ENCODE peak calls at places on chromosomes 7 and 10, in five cellular contexts. One of them, this sample, is unnamed.

GRCh38 chr10:119525116-119525515 is 17.4 kb downstream of the RGS10 start:
- DNase-seq in upper lobe of right lung: no peak
- DNase-seq in HCT116: no peak
- DNase-seq in WERI-Rb-1: no peak
- DNase-seq in CD4-positive, alpha-beta T cell: no peak
- DNase-seq in this sample: no peak

GRCh38 chr10:122113161-122113944 is 124.4 kb downstream of the TACC2 start:
- DNase-seq in upper lobe of right lung: peak
- DNase-seq in HCT116: peak
- DNase-seq in WERI-Rb-1: peak
- DNase-seq in CD4-positive, alpha-beta T cell: no peak
- DNase-seq in this sample: peak

GRCh38 chr10:133359972-133360610 is 2.3 kb upstream of the FUOM start:
- DNase-seq in upper lobe of right lung: no peak
- DNase-seq in HCT116: no peak
- DNase-seq in WERI-Rb-1: no peak
- DNase-seq in CD4-positive, alpha-beta T cell: no peak
- DNase-seq in this sample: no peak

GRCh38 chr7:122595885-122596284 is 103.0 kb downstream of the RNF133 start:
- DNase-seq in upper lobe of right lung: no peak
- DNase-seq in HCT116: no peak
- DNase-seq in WERI-Rb-1: no peak
- DNase-seq in CD4-positive, alpha-beta T cell: no peak
- DNase-seq in this sample: no peak

GRCh38 chr10:31142026-31142425 is 110.4 kb upstream of the ZNF438 start:
- DNase-seq in upper lobe of right lung: no peak
- DNase-seq in HCT116: no peak
- DNase-seq in WERI-Rb-1: peak
- DNase-seq in CD4-positive, alpha-beta T cell: no peak
- DNase-seq in this sample: no peak

GRCh38 chr7:91193141-91193540 is 71.1 kb upstream of the FZD1 start:
- DNase-seq in upper lobe of right lung: no peak
- DNase-seq in HCT116: no peak
- DNase-seq in WERI-Rb-1: no peak
- DNase-seq in CD4-positive, alpha-beta T cell: no peak
- DNase-seq in this sample: no peak

GRCh38 chr7:18715988-18716387 is 220.4 kb downstream of the HDAC9 start:
- DNase-seq in upper lobe of right lung: no peak
- DNase-seq in HCT116: no peak
- DNase-seq in WERI-Rb-1: no peak
- DNase-seq in CD4-positive, alpha-beta T cell: no peak
- DNase-seq in this sample: no peak

GRCh38 chr10:132688580-132689420 is 97.1 kb downstream of the NKX6-2 start:
- DNase-seq in upper lobe of right lung: peak
- DNase-seq in HCT116: no peak
- DNase-seq in WERI-Rb-1: no peak
- DNase-seq in CD4-positive, alpha-beta T cell: no peak
- DNase-seq in this sample: peak

GRCh38 chr7:97027427-97028234 is 3.0 kb upstream of the DLX5 start:
- DNase-seq in upper lobe of right lung: peak
- DNase-seq in HCT116: peak
- DNase-seq in WERI-Rb-1: peak
- DNase-seq in CD4-positive, alpha-beta T cell: peak
- DNase-seq in this sample: peak

GRCh38 chr10:62426600-62426999 is 52.4 kb downstream of the ZNF365 start:
- DNase-seq in upper lobe of right lung: no peak
- DNase-seq in HCT116: peak
- DNase-seq in WERI-Rb-1: no peak
- DNase-seq in CD4-positive, alpha-beta T cell: no peak
- DNase-seq in this sample: no peak

GRCh38 chr10:62426086-62426485 is 51.9 kb downstream of the ZNF365 start:
- DNase-seq in upper lobe of right lung: no peak
- DNase-seq in HCT116: peak
- DNase-seq in WERI-Rb-1: no peak
- DNase-seq in CD4-positive, alpha-beta T cell: no peak
- DNase-seq in this sample: no peak

GRCh38 chr10:62424026-62424425 is 49.9 kb downstream of the ZNF365 start:
- DNase-seq in upper lobe of right lung: no peak
- DNase-seq in HCT116: no peak
- DNase-seq in WERI-Rb-1: no peak
- DNase-seq in CD4-positive, alpha-beta T cell: no peak
- DNase-seq in this sample: no peak

DNA sequence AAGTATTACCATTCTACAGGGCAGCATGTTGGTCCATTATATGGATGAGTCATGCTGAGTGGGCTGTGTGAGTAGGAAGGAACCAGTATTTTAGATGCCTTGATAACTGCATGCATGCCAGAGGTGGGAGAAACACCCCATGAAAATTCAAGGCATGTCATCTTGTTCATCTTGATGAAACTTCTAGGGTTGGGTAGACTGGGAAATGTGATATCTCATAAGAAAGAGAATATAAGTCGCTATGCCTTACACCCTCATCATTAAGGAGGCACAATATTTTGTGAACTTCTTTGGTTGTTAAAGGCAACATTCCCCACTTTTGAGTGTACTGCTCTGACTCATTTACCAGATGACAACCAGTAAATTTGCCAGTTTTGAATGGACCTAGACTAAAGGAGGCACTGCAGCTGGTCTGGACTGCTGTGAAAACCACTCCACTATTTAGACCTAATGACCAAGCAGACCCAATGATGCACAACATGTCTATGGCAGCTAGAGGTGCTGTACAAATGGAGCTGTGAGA is 48.0 kb downstream of the ZNF365 start:
- DNase-seq in upper lobe of right lung: no peak
- DNase-seq in HCT116: no peak
- DNase-seq in WERI-Rb-1: no peak
- DNase-seq in CD4-positive, alpha-beta T cell: no peak
- DNase-seq in this sample: no peak
- TF ChIP-seq CTCF in upper lobe of right lung: no peak
- TF ChIP-seq CTCF in HCT116: no peak
- TF ChIP-seq CTCF in WERI-Rb-1: no peak
- TF ChIP-seq CTCF in CD4-positive, alpha-beta T cell: no peak
- TF ChIP-seq CTCF in this sample: no peak

GRCh38 chr7:101667399-101667798 is 38.3 kb upstream of the MYL10 start:
- DNase-seq in upper lobe of right lung: no peak
- DNase-seq in HCT116: no peak
- DNase-seq in WERI-Rb-1: no peak
- DNase-seq in CD4-positive, alpha-beta T cell: no peak
- DNase-seq in this sample: no peak

GRCh38 chr7:101667959-101668358 is 38.9 kb upstream of the MYL10 start:
- DNase-seq in upper lobe of right lung: no peak
- DNase-seq in HCT116: no peak
- DNase-seq in WERI-Rb-1: no peak
- DNase-seq in CD4-positive, alpha-beta T cell: no peak
- DNase-seq in this sample: no peak

GRCh38 chr7:101668726-101669125 is 39.6 kb upstream of the MYL10 start:
- DNase-seq in upper lobe of right lung: no peak
- DNase-seq in HCT116: no peak
- DNase-seq in WERI-Rb-1: no peak
- DNase-seq in CD4-positive, alpha-beta T cell: no peak
- DNase-seq in this sample: no peak

GRCh38 chr7:101666751-101667150 is 37.7 kb upstream of the MYL10 start:
- DNase-seq in upper lobe of right lung: no peak
- DNase-seq in HCT116: no peak
- DNase-seq in WERI-Rb-1: no peak
- DNase-seq in CD4-positive, alpha-beta T cell: no peak
- DNase-seq in this sample: no peak

GRCh38 chr7:101669307-101669706 is 40.2 kb upstream of the MYL10 start:
- DNase-seq in upper lobe of right lung: no peak
- DNase-seq in HCT116: no peak
- DNase-seq in WERI-Rb-1: no peak
- DNase-seq in CD4-positive, alpha-beta T cell: no peak
- DNase-seq in this sample: no peak
- TF ChIP-seq CTCF in upper lobe of right lung: no peak
- TF ChIP-seq CTCF in HCT116: no peak
- TF ChIP-seq CTCF in WERI-Rb-1: peak
- TF ChIP-seq CTCF in CD4-positive, alpha-beta T cell: no peak
- TF ChIP-seq CTCF in this sample: no peak

GRCh38 chr7:87926581-87927461 is 7.2 kb upstream of the ADAM22 start:
- DNase-seq in upper lobe of right lung: no peak
- DNase-seq in HCT116: no peak
- DNase-seq in WERI-Rb-1: no peak
- DNase-seq in CD4-positive, alpha-beta T cell: no peak
- DNase-seq in this sample: no peak
- TF ChIP-seq CTCF in upper lobe of right lung: no peak
- TF ChIP-seq CTCF in HCT116: no peak
- TF ChIP-seq CTCF in WERI-Rb-1: peak
- TF ChIP-seq CTCF in CD4-positive, alpha-beta T cell: no peak
- TF ChIP-seq CTCF in this sample: no peak

DNA sequence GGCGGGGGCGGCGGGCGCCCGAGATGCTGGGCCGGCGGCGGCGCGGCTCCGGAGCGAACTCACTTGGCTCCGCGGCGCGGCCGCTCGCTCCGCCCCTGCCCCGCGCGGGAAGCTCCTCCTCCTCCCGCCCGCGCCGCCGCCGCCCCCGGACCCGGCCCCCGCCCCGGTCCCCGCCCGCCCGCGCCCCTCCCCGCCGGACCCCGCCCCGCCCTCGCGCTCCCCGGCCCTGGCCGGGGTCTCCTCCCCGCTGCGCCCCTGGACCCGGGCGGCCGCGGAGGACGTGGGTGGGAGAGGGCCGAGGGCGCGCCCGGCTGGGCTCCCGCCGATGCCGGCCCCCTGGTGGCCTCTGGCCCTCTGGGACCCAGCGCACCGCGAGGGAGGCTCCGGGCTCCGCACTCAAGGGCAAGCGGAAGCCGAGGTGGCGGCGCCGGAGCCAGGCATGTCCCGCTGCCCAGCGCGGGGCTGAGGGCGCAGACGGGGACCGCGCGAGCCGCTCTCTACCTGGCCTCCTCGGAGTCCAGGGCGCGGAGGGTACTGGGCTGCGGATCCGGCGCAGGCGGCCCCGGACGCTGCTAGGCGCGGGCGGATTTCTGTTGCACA is at the start of gene TCERG1L:
- DNase-seq in upper lobe of right lung: no peak
- DNase-seq in HCT116: no peak
- DNase-seq in WERI-Rb-1: peak
- DNase-seq in CD4-positive, alpha-beta T cell: no peak
- DNase-seq in this sample: peak
- TF ChIP-seq CTCF in upper lobe of right lung: no peak
- TF ChIP-seq CTCF in HCT116: no peak
- TF ChIP-seq CTCF in WERI-Rb-1: peak
- TF ChIP-seq CTCF in CD4-positive, alpha-beta T cell: no peak
- TF ChIP-seq CTCF in this sample: no peak

GRCh38 chr7:64045301-64046040 is at the start of gene ZNF727:
- DNase-seq in upper lobe of right lung: peak
- DNase-seq in HCT116: no peak
- DNase-seq in WERI-Rb-1: peak
- DNase-seq in CD4-positive, alpha-beta T cell: no peak
- DNase-seq in this sample: no peak

DNA sequence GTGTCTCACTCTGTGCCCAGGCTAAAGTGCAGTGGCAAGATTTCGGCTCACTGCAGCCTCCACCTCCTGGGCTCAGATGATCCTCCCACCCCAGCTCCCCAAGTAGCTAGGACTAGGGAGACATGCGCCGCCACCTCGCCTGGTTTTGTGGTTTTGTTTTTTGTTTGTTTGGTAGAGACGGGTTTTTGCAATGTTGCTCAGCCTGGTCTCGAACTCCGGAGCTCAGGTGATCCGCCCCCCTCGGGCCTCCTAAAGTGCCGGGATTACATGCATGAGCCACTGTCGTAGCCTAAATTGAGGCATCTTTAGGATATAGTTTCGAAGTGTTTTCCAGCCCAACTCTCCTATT is 781 bp downstream of the ZNF727 start:
- DNase-seq in upper lobe of right lung: no peak
- DNase-seq in HCT116: no peak
- DNase-seq in WERI-Rb-1: no peak
- DNase-seq in CD4-positive, alpha-beta T cell: no peak
- DNase-seq in this sample: no peak
- TF ChIP-seq CTCF in upper lobe of right lung: no peak
- TF ChIP-seq CTCF in HCT116: no peak
- TF ChIP-seq CTCF in WERI-Rb-1: no peak
- TF ChIP-seq CTCF in CD4-positive, alpha-beta T cell: no peak
- TF ChIP-seq CTCF in this sample: no peak